ENCODE peak calls at places on chromosomes 5 and 9, in ten cellular contexts. G, N, J, V, S, C, I, B, H and E are unnamed samples.

GRCh38 chr9:304519-305185 is 90.0 kb downstream of the DOCK8 start:
- DNase-seq in G (peak; percentile 84), N (peak; percentile 9), J (no peak), V (no peak), S (no peak), C (no peak), I (no peak), B (peak; percentile 12), H (no peak), E (no peak)

GRCh38 chr9:98168952-98169488 is 23.4 kb downstream of the CORO2A start:
- DNase-seq in G (peak; percentile 65), N (no peak), J (no peak), V (no peak), S (no peak), C (peak; percentile 29), I (peak; percentile 65), B (peak; percentile 29), H (no peak), E (peak; percentile 64)

GRCh38 chr5:10332301-10332700 is 21.2 kb upstream of the MARCHF6 start:
- DNase-seq in G (no peak), N (no peak), J (no peak), V (no peak), S (no peak), C (no peak), I (no peak), B (no peak), H (no peak), E (no peak)

GRCh38 chr9:12703996-12704395 is 10.8 kb downstream of the TYRP1 start:
- DNase-seq in G (no peak), N (no peak), J (no peak), V (no peak), S (no peak), C (no peak), I (no peak), B (no peak), H (no peak), E (no peak)

GRCh38 chr5:116315531-116315930 is 230.7 kb downstream of the COMMD10 start:
- DNase-seq in G (no peak), N (no peak), J (no peak), V (no peak), S (no peak), C (no peak), I (no peak), B (no peak), H (no peak), E (no peak)

GRCh38 chr9:36748322-36748899 is 175.7 kb downstream of the MELK start:
- DNase-seq in G (peak; percentile 68), N (peak; percentile 42), J (no peak), V (no peak), S (no peak), C (peak; percentile 29), I (no peak), B (peak; percentile 82), H (no peak), E (peak; percentile 92)

GRCh38 chr5:152532714-152533113 is 127.6 kb upstream of the NMUR2 start:
- DNase-seq in G (peak; percentile 73), N (no peak), J (no peak), V (no peak), S (no peak), C (no peak), I (peak; percentile 34), B (peak; percentile 16), H (no peak), E (peak; percentile 13)

GRCh38 chr9:31137151-31137849 is 1247.1 kb upstream of the ACO1 start:
- DNase-seq in G (peak; percentile 86), N (no peak), J (no peak), V (no peak), S (no peak), C (no peak), I (peak; percentile 46), B (no peak), H (no peak), E (no peak)

GRCh38 chr5:38782185-38782584 is 63.6 kb upstream of the OSMR start:
- DNase-seq in G (no peak), N (no peak), J (no peak), V (no peak), S (no peak), C (no peak), I (no peak), B (no peak), H (no peak), E (no peak)

GRCh38 chr5:38777111-38777510 is 68.7 kb upstream of the OSMR start:
- DNase-seq in G (no peak), N (no peak), J (no peak), V (no peak), S (no peak), C (no peak), I (no peak), B (no peak), H (no peak), E (no peak)

GRCh38 chr5:38783011-38783551 is 62.7 kb upstream of the OSMR start:
- DNase-seq in G (peak; percentile 35), N (no peak), J (peak; percentile 46), V (no peak), S (no peak), C (no peak), I (no peak), B (no peak), H (no peak), E (no peak)

GRCh38 chr5:38780316-38780715 is 65.5 kb upstream of the OSMR start:
- DNase-seq in G (peak; percentile 38), N (no peak), J (no peak), V (no peak), S (no peak), C (no peak), I (no peak), B (no peak), H (no peak), E (no peak)

DNA sequence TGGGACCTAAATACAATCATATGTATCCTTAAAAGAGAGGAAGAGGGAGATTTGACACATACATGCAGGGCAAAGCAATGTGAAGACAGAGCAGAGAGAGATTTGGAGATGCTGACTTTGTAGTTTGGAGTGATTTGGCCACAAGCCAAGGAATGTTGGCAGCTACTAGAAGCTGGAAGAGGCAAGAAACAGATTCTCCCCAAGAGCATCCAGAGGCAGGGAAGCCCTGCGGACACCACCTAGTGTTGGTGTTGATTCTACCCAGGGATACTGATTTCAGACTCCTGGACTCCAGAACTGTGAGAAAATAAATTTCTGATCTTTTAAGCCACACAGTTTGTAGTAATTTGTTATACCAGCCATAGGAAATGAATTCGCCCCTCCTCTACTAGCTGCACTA is 64.9 kb upstream of the OSMR start:
- DNase-seq in G (peak; percentile 43), N (peak; percentile 88), J (peak; percentile 60), V (peak; percentile 61), S (no peak), C (peak; percentile 37), I (peak; percentile 23), B (no peak), H (no peak), E (no peak)
- TF ChIP-seq CTCF in G (peak; percentile 32), N (no peak), J (peak; percentile 32), V (no peak), S (no peak), C (no peak), I (no peak), B (no peak), H (no peak), E (no peak)

DNA sequence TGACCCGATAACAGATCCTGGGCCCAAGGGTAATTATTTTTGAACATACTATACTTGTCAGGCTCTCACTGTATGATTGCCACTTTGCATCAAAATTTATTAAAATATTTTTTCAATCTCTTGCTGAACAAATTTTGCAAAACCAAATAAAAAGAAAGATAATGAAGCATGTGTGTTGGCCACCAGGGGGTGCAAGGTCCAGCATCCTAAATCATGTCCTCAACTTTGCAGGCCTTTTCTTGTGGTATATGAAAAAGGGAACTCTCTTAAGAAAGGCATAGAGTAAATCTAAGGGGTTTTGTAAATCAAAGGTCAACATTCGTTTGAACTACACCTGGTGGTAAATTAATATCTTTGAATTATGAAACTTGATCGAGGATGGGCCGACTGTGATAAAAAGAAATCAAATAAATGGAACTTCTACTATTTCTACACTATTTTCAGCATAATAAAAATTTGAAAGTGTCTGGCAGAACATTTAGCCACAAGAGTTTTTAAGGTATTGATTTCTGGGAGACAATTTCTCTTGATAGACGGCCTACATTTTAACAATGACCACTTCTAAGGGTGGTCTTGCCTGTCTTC is 676.5 kb downstream of the DMRTA1 start:
- DNase-seq in G (peak; percentile 67), N (peak; percentile 23), J (no peak), V (no peak), S (no peak), C (no peak), I (peak; percentile 31), B (peak; percentile 53), H (no peak), E (peak; percentile 54)
- TF ChIP-seq CTCF in G (peak; percentile 71), N (no peak), J (peak; percentile 40), V (peak; percentile 19), S (no peak), C (peak; percentile 27), I (peak; percentile 26), B (peak; percentile 97), H (peak; percentile 73), E (peak; percentile 78)

GRCh38 chr5:140567136-140567818 is 2.6 kb downstream of the SLC35A4 start:
- DNase-seq in G (no peak), N (no peak), J (no peak), V (no peak), S (no peak), C (peak; percentile 26), I (no peak), B (no peak), H (no peak), E (no peak)

GRCh38 chr5:140565780-140566095 is 1.1 kb downstream of the SLC35A4 start:
- DNase-seq in G (peak; percentile 80), N (peak; percentile 20), J (no peak), V (no peak), S (no peak), C (no peak), I (no peak), B (no peak), H (no peak), E (no peak)

GRCh38 chr5:140567871-140568270 is 3.2 kb downstream of the SLC35A4 start:
- DNase-seq in G (no peak), N (no peak), J (no peak), V (no peak), S (no peak), C (no peak), I (no peak), B (no peak), H (no peak), E (no peak)

GRCh38 chr5:140565024-140565779 is 574 bp downstream of the SLC35A4 start:
- DNase-seq in G (peak; percentile 37), N (no peak), J (no peak), V (no peak), S (no peak), C (no peak), I (no peak), B (no peak), H (no peak), E (no peak)

DNA sequence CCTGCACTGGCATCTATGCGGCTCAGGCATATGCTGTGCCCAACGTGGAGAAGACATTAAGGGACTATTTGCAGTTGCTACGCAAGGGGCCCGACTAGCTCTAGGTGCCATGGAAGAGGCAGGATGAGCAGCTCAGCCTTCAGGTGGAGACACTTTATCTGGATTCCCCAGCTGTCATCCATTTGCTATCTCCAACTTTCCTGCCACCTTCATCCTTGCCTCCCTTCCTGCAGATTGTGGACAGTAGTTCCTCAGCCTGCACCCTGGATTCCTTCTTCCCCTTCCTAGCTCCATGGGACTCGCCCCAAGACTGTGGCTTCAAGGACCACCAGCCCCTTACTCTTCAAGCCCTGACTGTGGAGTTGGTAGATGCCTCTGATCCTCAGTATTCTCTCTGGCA is 2.0 kb downstream of the SLC35A4 start:
- DNase-seq in G (no peak), N (no peak), J (no peak), V (no peak), S (no peak), C (no peak), I (no peak), B (no peak), H (no peak), E (no peak)
- TF ChIP-seq CTCF in G (no peak), N (no peak), J (no peak), V (no peak), S (no peak), C (no peak), I (no peak), B (no peak), H (no peak), E (no peak)

GRCh38 chr5:60295423-60295822 is 401.9 kb upstream of the PDE4D start:
- DNase-seq in G (peak; percentile 59), N (peak; percentile 17), J (no peak), V (no peak), S (no peak), C (no peak), I (peak; percentile 34), B (peak; percentile 41), H (no peak), E (peak; percentile 4)
- TF ChIP-seq CTCF in G (peak; percentile 83), N (no peak), J (peak; percentile 12), V (no peak), S (no peak), C (no peak), I (peak; percentile 49), B (peak; percentile 38), H (no peak), E (peak; percentile 37)